ENCODE peak calls at places on chromosomes 2 and 18, in nine cellular contexts. D is fibroblast of lung; H is upper lobe of right lung; G is heart right ventricle; A is body of pancreas; X is CD4-positive, alpha-beta T cell; Z is GM12878; R is hepatocyte; S is right lobe of liver. U is an unnamed sample.

GRCh38 chr18:62239475-62239874 is 52.4 kb downstream of the RELCH start:
- DNase-seq in X (no peak), D (no peak), A (no peak), G (no peak), S (no peak), Z (no peak), R (no peak), H (no peak), U (no peak)

GRCh38 chr2:124995185-124995912 is 970.3 kb downstream of the CNTNAP5 start:
- DNase-seq in H (no peak), D (no peak), G (no peak), R (no peak), X (no peak), Z (no peak), A (no peak), S (no peak), U (no peak)

GRCh38 chr2:55073278-55073677 is 23.0 kb upstream of the RTN4 start:
- DNase-seq in D (peak; percentile 43), A (no peak), R (no peak), X (no peak), S (no peak), G (no peak), Z (no peak), H (no peak), U (no peak)

GRCh38 chr2:156332452-156333273 is at the start of gene NR4A2:
- DNase-seq in G (peak; percentile 87), H (peak; percentile 93), A (peak; percentile 91), S (peak; percentile 93), Z (no peak), D (peak; percentile 88), X (peak; percentile 92), R (peak; percentile 94), U (peak; percentile 82)

GRCh38 chr2:190820416-190820815 is 60.2 kb upstream of the GLS start:
- DNase-seq in G (no peak), Z (no peak), D (no peak), R (no peak), X (no peak), H (no peak), A (no peak), S (no peak), U (no peak)

GRCh38 chr2:6866239-6866745 is 585 bp upstream of the CMPK2 start:
- DNase-seq in X (peak; percentile 21), D (peak; percentile 32), S (peak; percentile 57), A (peak; percentile 48), R (peak; percentile 66), Z (peak; percentile 17), H (no peak), G (no peak), U (no peak)

GRCh38 chr2:4556136-4556535 is 852.8 kb downstream of the DCDC2C start:
- DNase-seq in A (no peak), R (peak; percentile 31), D (no peak), G (no peak), H (no peak), X (no peak), Z (no peak), S (no peak), U (no peak)

GRCh38 chr2:100283724-100284501 is 38.4 kb downstream of the LONRF2 start:
- DNase-seq in H (no peak), G (no peak), Z (no peak), R (no peak), S (peak; percentile 49), X (no peak), D (peak; percentile 75), A (no peak), U (no peak)

GRCh38 chr2:66432801-66433694 is 1.9 kb upstream of the MEIS1 start:
- DNase-seq in A (peak; percentile 94), G (peak; percentile 85), R (peak; percentile 95), D (peak; percentile 98), X (no peak), Z (no peak), H (peak; percentile 80), S (peak; percentile 90), U (peak; percentile 85)

GRCh38 chr18:45626330-45627203 is 11.3 kb downstream of the SLC14A2 start:
- DNase-seq in G (no peak), A (no peak), H (no peak), Z (no peak), S (no peak), D (peak; percentile 75), R (peak; percentile 39), X (no peak), U (no peak)

GRCh38 chr2:198695879-198696278 is 761.9 kb downstream of the SATB2 start:
- DNase-seq in S (no peak), R (no peak), X (no peak), D (no peak), Z (no peak), H (no peak), G (no peak), A (no peak), U (no peak)

GRCh38 chr2:71388214-71388613 is 56.6 kb downstream of the ZNF638 start:
- DNase-seq in Z (no peak), H (no peak), A (no peak), D (no peak), X (no peak), G (no peak), S (no peak), R (no peak), U (no peak)

GRCh38 chr2:59888015-59888414 is 665.4 kb downstream of the BCL11A start:
- DNase-seq in A (no peak), G (no peak), Z (peak; percentile 15), S (no peak), R (peak; percentile 14), D (no peak), X (peak; percentile 16), H (no peak), U (no peak)

GRCh38 chr2:216921057-216921456 is 61.2 kb upstream of the TNP1 start:
- DNase-seq in Z (no peak), A (no peak), S (no peak), H (no peak), R (no peak), G (no peak), D (no peak), X (no peak), U (no peak)
- H3K9me3 ChIP-seq in Z (no peaks in the 10 kb centered on the region), A (no peaks in the 10 kb centered on the region), S (no peaks in the 10 kb centered on the region), H (no peaks in the 10 kb centered on the region), R (no peaks in the 10 kb centered on the region), G (no peaks in the 10 kb centered on the region), D (no peaks in the 10 kb centered on the region), X (no peaks in the 10 kb centered on the region), U (no peaks in the 10 kb centered on the region)

GRCh38 chr18:57148263-57148662 is 1.4 kb downstream of the BOD1L2 start:
- DNase-seq in X (no peak), R (no peak), G (no peak), A (no peak), H (no peak), Z (no peak), D (no peak), S (no peak), U (no peak)
- H3K27ac ChIP-seq in X (no peak overlapping the region), R (no peak overlapping the region), G (no peak overlapping the region), A (no peak overlapping the region), H (no peak overlapping the region), Z (no peak overlapping the region), D (no peak overlapping the region), S (no peak overlapping the region), U (no peak overlapping the region)

DNA sequence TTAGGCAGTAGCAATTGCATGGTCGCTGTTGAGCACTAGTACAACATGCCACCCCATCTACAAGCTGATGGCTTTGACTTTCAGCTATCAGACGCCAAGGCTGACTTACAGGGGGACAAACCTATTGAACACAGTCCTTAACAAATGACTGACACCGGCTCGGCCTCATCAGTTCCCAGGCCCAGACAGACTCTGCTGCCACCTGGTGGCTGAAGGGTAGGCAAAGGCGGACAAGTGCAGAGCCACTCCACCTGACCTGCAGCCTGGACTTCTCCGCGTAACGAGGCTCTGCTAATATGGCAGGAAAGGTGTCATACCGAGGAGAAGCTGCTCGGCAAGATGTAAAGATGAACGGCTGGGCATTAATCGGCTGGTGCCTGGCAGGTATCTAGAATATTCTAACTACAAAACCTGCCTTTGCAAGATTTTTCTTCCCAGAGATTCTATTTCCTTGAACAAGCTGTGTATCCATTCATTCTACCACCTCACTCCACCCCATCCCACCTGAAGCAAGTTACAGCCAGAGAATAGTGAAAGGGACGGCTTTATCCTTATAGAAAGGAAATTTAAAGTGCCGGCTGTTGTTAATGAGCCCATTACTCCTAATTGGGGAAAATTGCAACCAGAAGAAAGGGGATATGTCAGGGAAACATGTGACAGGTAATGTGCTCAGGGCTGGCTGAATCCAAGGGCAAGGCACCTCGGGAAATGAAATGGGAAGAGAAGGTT is 67.4 kb downstream of the STEAP3 start:
- DNase-seq in Z (no peak), G (peak; percentile 86), H (peak; percentile 87), S (peak; percentile 84), D (peak; percentile 36), X (peak; percentile 51), R (peak; percentile 90), A (peak; percentile 72), U (peak; percentile 79)
- TF ChIP-seq CTCF in Z (peak; percentile 11), G (peak; percentile 95), H (peak; percentile 79), S (peak; percentile 78), D (peak; percentile 53), X (no peak), R (peak; percentile 94), A (peak; percentile 80), U (peak; percentile 96)

DNA sequence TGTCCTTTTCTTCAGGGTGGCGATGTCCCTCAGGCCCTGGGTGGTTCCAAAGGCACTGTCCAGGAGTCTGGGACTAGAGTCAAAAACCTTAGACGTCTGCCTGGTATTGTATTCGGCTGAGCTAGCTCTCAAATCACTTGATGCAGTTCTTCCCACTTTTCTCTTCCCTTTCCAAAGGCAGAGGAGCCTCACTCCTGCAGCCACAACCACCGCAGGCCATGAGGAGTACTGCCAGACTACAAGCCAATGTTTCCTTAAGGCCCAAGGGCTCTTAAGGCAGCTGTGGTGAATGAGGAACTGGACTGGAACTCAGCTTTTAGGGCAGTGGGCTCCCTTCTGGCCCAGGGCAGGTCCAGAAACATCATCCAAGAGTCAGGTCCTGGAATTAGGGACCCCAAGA is 360.7 kb downstream of the SPAG16 start:
- DNase-seq in X (no peak), R (no peak), S (no peak), G (no peak), D (no peak), Z (no peak), A (no peak), H (no peak), U (no peak)
- H3K9me3 ChIP-seq in X (no peaks in the 10 kb centered on the region), R (no peaks in the 10 kb centered on the region), S (no peaks in the 10 kb centered on the region), G (no peaks in the 10 kb centered on the region), D (no peaks in the 10 kb centered on the region), Z (no peaks in the 10 kb centered on the region), A (no peaks in the 10 kb centered on the region), H (no peaks in the 10 kb centered on the region), U (no peaks in the 10 kb centered on the region)